ENCODE peak calls at places on chromosome 2, in nine cellular contexts. Z, N, Q, H, W, J, S, U and X are unnamed samples. For H3K4me1, the result is how much of the 10 kb centered on the place peaks cover.

GRCh38 chr2:231810905-231811304 is 24.7 kb downstream of the COPS7B start:
- DNase-seq in Z (no peak), N (no peak), Q (peak), H (peak), W (no peak), J (no peak), S (no peak), U (no peak), X (no peak)

GRCh38 chr2:59732861-59733603 is 820.4 kb downstream of the BCL11A start:
- DNase-seq in Z (no peak), N (no peak), Q (no peak), H (no peak), W (no peak), J (no peak), S (no peak), U (no peak), X (no peak)

GRCh38 chr2:98465456-98466201 is 21.0 kb downstream of the INPP4A start:
- DNase-seq in Z (no peak), N (peak), Q (no peak), H (no peak), W (no peak), J (peak), S (no peak), U (peak), X (peak)

GRCh38 chr2:46273225-46273863 is 23.9 kb upstream of the EPAS1 start:
- DNase-seq in Z (no peak), N (no peak), Q (no peak), H (no peak), W (no peak), J (no peak), S (no peak), U (no peak), X (no peak)

GRCh38 chr2:62561586-62561985 is 55.6 kb upstream of the TMEM17 start:
- DNase-seq in Z (no peak), N (no peak), Q (no peak), H (no peak), W (no peak), J (no peak), S (no peak), U (no peak), X (no peak)

GRCh38 chr2:74441690-74442482 is at the start of gene RTKN:
- DNase-seq in Z (no peak), N (peak), Q (no peak), H (peak), W (peak), J (peak), S (peak), U (peak), X (peak)

GRCh38 chr2:218858671-218859555 is 692 bp upstream of the WNT6 start:
- DNase-seq in Z (no peak), N (no peak), Q (no peak), H (no peak), W (no peak), J (no peak), S (no peak), U (no peak), X (no peak)

GRCh38 chr2:39737661-39738060 is 41.4 kb downstream of the THUMPD2 start:
- DNase-seq in Z (no peak), N (no peak), Q (no peak), H (no peak), W (peak), J (no peak), S (no peak), U (no peak), X (no peak)

GRCh38 chr2:170816499-170817246 is at the start of gene GAD1:
- DNase-seq in Z (peak), N (no peak), Q (peak), H (peak), W (peak), J (peak), S (peak), U (peak), X (peak)

GRCh38 chr2:128435576-128436497 is 117.2 kb upstream of the HS6ST1 start:
- DNase-seq in Z (no peak), N (no peak), Q (no peak), H (no peak), W (peak), J (no peak), S (no peak), U (no peak), X (no peak)

GRCh38 chr2:74876081-74876886 is 42.4 kb downstream of the HK2 start:
- DNase-seq in Z (peak), N (no peak), Q (peak), H (peak), W (peak), J (peak), S (no peak), U (peak), X (no peak)

GRCh38 chr2:111669928-111670695 is 213.9 kb downstream of the ANAPC1 start:
- DNase-seq in Z (no peak), N (no peak), Q (no peak), H (no peak), W (no peak), J (no peak), S (no peak), U (no peak), X (peak)

GRCh38 chr2:235908826-235909225 is 259.4 kb downstream of the GBX2 start:
- DNase-seq in Z (no peak), N (no peak), Q (peak), H (no peak), W (no peak), J (no peak), S (no peak), U (no peak), X (no peak)

GRCh38 chr2:25201265-25201664 is 32.9 kb upstream of the POMC start:
- DNase-seq in Z (peak), N (no peak), Q (no peak), H (no peak), W (no peak), J (no peak), S (peak), U (no peak), X (no peak)

GRCh38 chr2:88999365-88999764 is 307.9 kb downstream of the RPIA start:
- DNase-seq in Z (no peak), N (no peak), Q (no peak), H (no peak), W (no peak), J (no peak), S (no peak), U (no peak), X (no peak)

GRCh38 chr2:161165266-161165665 is 5.0 kb downstream of the TANK start:
- DNase-seq in Z (no peak), N (no peak), Q (no peak), H (peak), W (no peak), J (no peak), S (no peak), U (no peak), X (no peak)

GRCh38 chr2:234198976-234199375 is 148.5 kb downstream of the SPP2 start:
- DNase-seq in Z (no peak), N (no peak), Q (peak), H (no peak), W (no peak), J (no peak), S (no peak), U (no peak), X (no peak)

GRCh38 chr2:237629739-237630138 is 2.4 kb downstream of the LRRFIP1 start:
- DNase-seq in Z (no peak), N (no peak), Q (no peak), H (peak), W (no peak), J (no peak), S (no peak), U (no peak), X (no peak)

GRCh38 chr2:207156045-207156444 is 9.7 kb downstream of the KLF7 start:
- DNase-seq in Z (no peak), N (no peak), Q (no peak), H (no peak), W (no peak), J (no peak), S (no peak), U (no peak), X (no peak)

GRCh38 chr2:43464546-43464945 is 131.3 kb downstream of the THADA start:
- DNase-seq in Z (no peak), N (no peak), Q (no peak), H (no peak), W (peak), J (peak), S (no peak), U (no peak), X (no peak)
- H3K4me1 ChIP-seq in Z (half or more), N (under half), Q (under half), H (under half), W (under half), J (under half), S (half or more), U (under half), X (under half)

DNA sequence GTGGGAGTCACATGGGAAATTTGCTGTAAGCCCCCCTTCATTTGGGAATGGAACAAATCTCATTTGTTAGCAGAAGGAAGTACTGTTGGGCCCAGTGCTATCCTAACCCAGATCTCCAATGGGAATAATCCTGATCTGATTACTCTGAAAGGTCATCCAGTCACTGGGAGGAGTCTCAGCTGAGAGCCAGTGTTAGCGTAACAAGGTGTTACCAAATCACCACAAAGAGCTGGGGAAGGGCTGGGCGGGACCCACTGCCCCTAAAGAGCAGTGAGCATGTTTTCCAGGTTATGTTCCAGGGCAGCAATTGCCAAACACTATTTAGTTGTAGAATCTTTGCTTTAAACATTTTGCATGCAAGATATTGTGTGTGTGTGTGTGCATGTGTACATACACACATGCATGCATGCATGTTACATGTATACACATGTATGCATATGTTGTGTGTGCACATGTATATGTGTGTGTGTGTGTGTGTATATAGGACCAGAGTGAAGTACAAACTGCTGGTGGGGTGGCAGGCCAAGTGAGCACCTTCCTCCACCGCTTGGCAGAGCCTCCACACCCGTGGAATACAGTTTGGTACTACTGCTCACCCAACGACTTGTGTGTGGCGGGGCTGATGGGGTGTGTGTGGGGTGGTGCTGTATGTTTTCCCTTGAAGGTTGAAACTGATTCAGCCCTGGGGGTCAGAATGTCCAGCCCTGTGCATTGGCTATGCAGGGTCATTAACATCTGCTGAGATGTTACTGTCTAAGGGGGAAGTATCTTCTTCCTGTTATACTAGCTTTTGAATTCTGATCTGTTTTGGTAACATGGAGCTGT is 15.2 kb downstream of the INPP5D start:
- DNase-seq in Z (no peak), N (no peak), Q (no peak), H (no peak), W (no peak), J (no peak), S (no peak), U (no peak), X (no peak)
- H3K27ac ChIP-seq in Z (no peak), N (peak), Q (peak), H (no peak), W (no peak), J (no peak), S (no peak), U (peak), X (peak)

GRCh38 chr2:3146772-3147640 is 230.6 kb downstream of the EIPR1 start:
- DNase-seq in Z (no peak), N (no peak), Q (no peak), H (no peak), W (no peak), J (no peak), S (no peak), U (no peak), X (no peak)
- H3K4me3 ChIP-seq in Z (no peak), N (no peak), Q (no peak), H (no peak), W (no peak), J (no peak), S (no peak), U (no peak), X (no peak)

GRCh38 chr2:69776886-69777777 is 35.2 kb downstream of the ANXA4 start:
- DNase-seq in Z (no peak), N (no peak), Q (no peak), H (no peak), W (no peak), J (no peak), S (no peak), U (no peak), X (no peak)

GRCh38 chr2:69779258-69779989 is 37.5 kb downstream of the ANXA4 start:
- DNase-seq in Z (peak), N (no peak), Q (no peak), H (peak), W (no peak), J (no peak), S (peak), U (no peak), X (no peak)

GRCh38 chr2:69780907-69781306 is 39.0 kb downstream of the ANXA4 start:
- DNase-seq in Z (no peak), N (no peak), Q (no peak), H (no peak), W (no peak), J (no peak), S (no peak), U (no peak), X (no peak)

GRCh38 chr2:69774984-69775982 is 33.3 kb downstream of the ANXA4 start:
- DNase-seq in Z (no peak), N (no peak), Q (no peak), H (no peak), W (no peak), J (no peak), S (no peak), U (peak), X (no peak)

GRCh38 chr2:69777778-69778089 is 35.8 kb downstream of the ANXA4 start:
- DNase-seq in Z (no peak), N (no peak), Q (no peak), H (no peak), W (no peak), J (no peak), S (no peak), U (no peak), X (no peak)
- H3K4me1 ChIP-seq in Z (half or more), N (under half), Q (under half), H (under half), W (under half), J (half or more), S (half or more), U (under half), X (under half)

DNA sequence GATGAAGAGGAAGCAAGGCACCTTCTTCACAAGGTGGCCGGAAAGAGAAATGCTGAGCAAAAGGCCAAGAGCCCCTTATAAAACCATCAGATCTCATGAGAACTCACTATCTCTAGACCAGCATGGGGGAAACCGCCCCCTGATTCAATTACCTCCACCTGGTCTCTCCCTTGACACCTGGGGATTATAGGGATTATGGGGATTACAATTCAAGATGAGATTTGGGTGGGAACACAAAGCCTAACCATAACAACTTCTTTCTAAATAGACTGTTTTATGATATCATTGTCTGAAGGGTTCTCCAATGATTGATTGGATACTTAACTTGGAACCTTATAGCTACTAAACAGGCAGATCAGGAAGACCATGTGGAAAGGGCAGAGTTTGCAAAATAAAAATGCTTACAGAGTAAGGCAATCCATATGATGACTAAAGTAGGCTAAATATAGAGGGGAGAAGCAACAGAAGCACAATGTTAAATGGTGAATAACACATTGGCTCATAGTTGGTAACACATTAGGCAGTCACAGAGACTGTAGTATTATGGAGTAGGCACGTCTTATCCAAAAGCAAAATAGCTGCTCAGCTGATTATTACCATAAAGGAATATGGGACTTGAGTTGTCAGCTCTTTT is 179.0 kb downstream of the BARD1 start:
- DNase-seq in Z (no peak), N (no peak), Q (no peak), H (no peak), W (no peak), J (no peak), S (no peak), U (no peak), X (no peak)
- H3K27ac ChIP-seq in Z (no peak), N (no peak), Q (no peak), H (no peak), W (no peak), J (no peak), S (no peak), U (no peak), X (no peak)

GRCh38 chr2:157874997-157875719 is 972 bp downstream of the ACVR1 start:
- DNase-seq in Z (no peak), N (peak), Q (peak), H (peak), W (peak), J (peak), S (no peak), U (peak), X (peak)
- H3K4me3 ChIP-seq in Z (peak), N (peak), Q (peak), H (peak), W (peak), J (peak), S (peak), U (peak), X (peak)

GRCh38 chr2:33486544-33486943 is 10.1 kb downstream of the RASGRP3 start:
- DNase-seq in Z (no peak), N (no peak), Q (no peak), H (no peak), W (no peak), J (no peak), S (no peak), U (no peak), X (no peak)
- H3K4me1 ChIP-seq in Z (under half), N (under half), Q (under half), H (under half), W (under half), J (under half), S (under half), U (under half), X (under half)